ENCODE peak calls at places on chromosomes 16 and 17, in four cellular contexts. N is adrenal gland, J is psoas muscle, D is aorta. U is an unnamed sample.

GRCh38 chr17:43562679-43563146 is 16.6 kb upstream of the ETV4 start:
- DNase-seq in N (no peak), J (no peak), D (no peak), U (no peak)

GRCh38 chr17:11642655-11643054 is 44.4 kb downstream of the DNAH9 start:
- DNase-seq in J (peak), D (no peak), N (no peak), U (no peak)

GRCh38 chr16:21708533-21709115 is 44.9 kb downstream of the OTOA start:
- DNase-seq in D (peak), J (peak), N (peak), U (no peak)

GRCh38 chr17:82331345-82331939 is 2.1 kb downstream of the SECTM1 start:
- DNase-seq in N (no peak), J (no peak), D (no peak), U (no peak)

GRCh38 chr17:42310281-42311156 is 22.2 kb downstream of the STAT5A start:
- DNase-seq in J (no peak), N (no peak), D (no peak), U (no peak)

GRCh38 chr17:57243171-57243622 is 13.1 kb upstream of the MSI2 start:
- DNase-seq in N (peak), D (peak), J (peak), U (no peak)

GRCh38 chr17:44187131-44187899 is 543 bp downstream of the TMUB2 start:
- DNase-seq in N (no peak), D (no peak), J (no peak), U (no peak)

GRCh38 chr16:49158029-49158642 is 123.5 kb downstream of the CBLN1 start:
- DNase-seq in N (no peak), J (no peak), D (no peak), U (no peak)

GRCh38 chr16:75801307-75801706 is 75.0 kb upstream of the CPHXL start:
- DNase-seq in D (no peak), J (no peak), N (no peak), U (no peak)

GRCh38 chr16:89712476-89712805 is 8.3 kb downstream of the VPS9D1 start:
- DNase-seq in D (no peak), N (no peak), J (no peak), U (no peak)

GRCh38 chr17:79950711-79951110 is 85.0 kb downstream of the TBC1D16 start:
- DNase-seq in N (no peak), J (peak), D (peak), U (no peak)

GRCh38 chr16:84308120-84308519 is 13.4 kb downstream of the WFDC1 start:
- DNase-seq in N (no peak), J (peak), D (peak), U (peak)

GRCh38 chr17:29445844-29446243 is 55.7 kb downstream of the TAOK1 start:
- DNase-seq in D (no peak), J (no peak), N (no peak), U (no peak)

GRCh38 chr17:71430281-71430680 is 690.5 kb upstream of the SOX9 start:
- DNase-seq in J (no peak), N (no peak), D (no peak), U (no peak)

GRCh38 chr17:59754547-59754946 is 47.1 kb downstream of the VMP1 start:
- DNase-seq in N (no peak), D (no peak), J (no peak), U (no peak)

GRCh38 chr17:13415877-13416416 is 185.8 kb downstream of the HS3ST3A1 start:
- DNase-seq in N (peak), D (no peak), J (no peak), U (no peak)

GRCh38 chr17:55433629-55434422 is 12.2 kb upstream of the MMD start:
- DNase-seq in D (no peak), N (no peak), J (no peak), U (no peak)

GRCh38 chr17:491086-492014 is 138.7 kb upstream of the RPH3AL start:
- DNase-seq in J (peak), N (peak), D (peak), U (no peak)

GRCh38 chr16:66904428-66904845 is 14.2 kb downstream of the CDH16 start:
- DNase-seq in D (peak), J (peak), N (no peak), U (no peak)

GRCh38 chr16:8962393-8963009 is 1.2 kb downstream of the USP7 start:
- DNase-seq in D (peak), N (no peak), J (peak), U (no peak)

GRCh38 chr17:79949646-79950292 is 85.9 kb downstream of the TBC1D16 start:
- DNase-seq in J (peak), N (no peak), D (peak), U (peak)

GRCh38 chr16:13873835-13874438 is 46.0 kb upstream of the ERCC4 start:
- DNase-seq in N (no peak), D (no peak), J (no peak), U (no peak)

GRCh38 chr16:2236362-2237075 is at the start of gene DNASE1L2:
- DNase-seq in D (no peak), J (no peak), N (no peak), U (no peak)

GRCh38 chr17:27569257-27569722 is 61.7 kb upstream of the LGALS9 start:
- DNase-seq in D (no peak), J (peak), N (peak), U (no peak)

GRCh38 chr16:3348547-3349167 is 7.0 kb upstream of the OR2C1 start:
- DNase-seq in D (no peak), J (no peak), N (no peak), U (no peak)

GRCh38 chr17:17926840-17927449 is 45.3 kb downstream of the TOM1L2 start:
- DNase-seq in D (no peak), N (no peak), J (no peak), U (no peak)

DNA sequence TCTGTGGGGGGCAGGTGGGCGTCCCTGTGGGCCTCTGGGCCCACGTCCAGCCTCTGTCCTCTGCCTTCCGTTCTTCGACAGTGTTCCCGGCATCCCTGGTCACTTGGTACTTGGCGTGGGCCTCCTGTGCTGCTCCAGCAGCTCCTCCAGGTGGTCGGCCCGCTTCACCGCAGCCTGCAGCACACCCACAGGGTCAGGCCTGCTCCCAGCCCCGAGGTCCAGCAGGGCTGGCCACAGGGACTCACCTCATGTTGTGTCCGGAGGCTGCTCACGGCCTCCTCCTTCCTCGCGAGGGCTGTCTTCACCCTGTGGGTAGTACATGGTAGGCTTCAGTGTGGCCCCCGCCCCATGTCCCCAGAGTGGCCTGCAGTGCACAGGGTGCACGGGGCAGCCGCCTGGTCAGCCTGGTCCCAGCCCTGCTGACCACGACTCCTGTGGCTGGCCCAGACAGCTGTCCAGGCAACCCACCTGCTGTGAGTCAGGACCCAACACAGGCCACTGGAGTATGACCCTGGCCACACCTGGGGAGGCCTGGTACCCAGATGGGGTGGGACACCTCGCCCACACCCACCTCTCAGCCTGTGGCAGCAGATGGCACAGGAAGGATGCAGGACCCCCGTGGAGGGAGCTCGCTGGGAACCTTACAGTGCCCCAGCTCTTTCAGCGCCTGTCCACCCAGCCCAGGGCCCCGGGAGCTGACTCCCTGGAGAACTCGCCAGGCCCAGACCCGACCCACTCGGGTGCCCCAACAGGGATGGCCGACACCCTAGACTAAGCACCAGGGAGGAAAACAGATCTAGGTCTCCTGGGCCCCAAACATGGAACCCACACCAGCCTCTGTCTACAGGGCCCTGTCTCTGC is 23.9 kb upstream of the AATK start:
- DNase-seq in J (no peak), D (no peak), N (no peak), U (no peak)
- H3K4me3 ChIP-seq in J (no peak), D (no peak), N (no peak), U (no peak)

GRCh38 chr17:50661795-50662391 is 27.2 kb downstream of the ABCC3 start:
- DNase-seq in N (peak), D (peak), J (no peak), U (no peak)
- H3K4me3 ChIP-seq in N (no peak), D (no peak), J (no peak), U (no peak)

GRCh38 chr17:78710607-78711006 is 71.5 kb downstream of the CYTH1 start:
- DNase-seq in D (no peak), J (no peak), N (no peak), U (no peak)

GRCh38 chr17:78707923-78708322 is 74.2 kb downstream of the CYTH1 start:
- DNase-seq in J (no peak), D (no peak), N (no peak), U (no peak)

GRCh38 chr17:78709119-78709681 is 72.9 kb downstream of the CYTH1 start:
- DNase-seq in D (no peak), J (no peak), N (no peak), U (no peak)

GRCh38 chr17:78708510-78708973 is 73.5 kb downstream of the CYTH1 start:
- DNase-seq in N (peak), D (peak), J (peak), U (no peak)

DNA sequence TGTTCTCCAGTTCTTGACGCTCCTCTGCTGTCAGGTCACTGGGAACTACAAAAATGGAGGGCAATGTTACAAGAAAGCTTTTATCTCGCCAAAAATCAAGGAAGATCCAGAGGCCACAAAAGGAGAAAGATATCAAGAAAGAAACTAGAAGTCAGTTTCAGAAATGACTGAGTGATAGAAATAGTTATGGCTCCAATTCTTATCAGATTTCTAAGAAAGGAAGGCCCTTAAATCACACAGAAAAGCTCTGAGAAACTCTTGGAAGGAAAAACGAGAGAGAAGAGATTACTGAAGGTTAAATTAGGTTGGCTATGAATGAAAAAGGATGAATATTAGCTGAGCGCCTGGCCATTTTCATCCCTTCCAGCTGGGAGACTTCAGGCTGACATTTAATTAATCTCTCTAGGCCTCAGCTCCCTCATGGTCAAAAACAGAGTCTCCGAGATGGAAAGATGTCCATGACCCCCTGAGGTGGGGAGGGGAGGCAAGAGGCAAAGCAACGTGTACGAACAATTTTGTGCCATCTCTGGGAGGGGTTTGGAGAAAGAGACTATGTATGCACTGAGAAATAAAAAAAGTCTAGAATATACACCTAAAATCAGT is 72.3 kb downstream of the CYTH1 start:
- DNase-seq in J (no peak), N (no peak), D (no peak), U (no peak)
- H3K4me3 ChIP-seq in J (no peak), N (no peak), D (no peak), U (no peak)

DNA sequence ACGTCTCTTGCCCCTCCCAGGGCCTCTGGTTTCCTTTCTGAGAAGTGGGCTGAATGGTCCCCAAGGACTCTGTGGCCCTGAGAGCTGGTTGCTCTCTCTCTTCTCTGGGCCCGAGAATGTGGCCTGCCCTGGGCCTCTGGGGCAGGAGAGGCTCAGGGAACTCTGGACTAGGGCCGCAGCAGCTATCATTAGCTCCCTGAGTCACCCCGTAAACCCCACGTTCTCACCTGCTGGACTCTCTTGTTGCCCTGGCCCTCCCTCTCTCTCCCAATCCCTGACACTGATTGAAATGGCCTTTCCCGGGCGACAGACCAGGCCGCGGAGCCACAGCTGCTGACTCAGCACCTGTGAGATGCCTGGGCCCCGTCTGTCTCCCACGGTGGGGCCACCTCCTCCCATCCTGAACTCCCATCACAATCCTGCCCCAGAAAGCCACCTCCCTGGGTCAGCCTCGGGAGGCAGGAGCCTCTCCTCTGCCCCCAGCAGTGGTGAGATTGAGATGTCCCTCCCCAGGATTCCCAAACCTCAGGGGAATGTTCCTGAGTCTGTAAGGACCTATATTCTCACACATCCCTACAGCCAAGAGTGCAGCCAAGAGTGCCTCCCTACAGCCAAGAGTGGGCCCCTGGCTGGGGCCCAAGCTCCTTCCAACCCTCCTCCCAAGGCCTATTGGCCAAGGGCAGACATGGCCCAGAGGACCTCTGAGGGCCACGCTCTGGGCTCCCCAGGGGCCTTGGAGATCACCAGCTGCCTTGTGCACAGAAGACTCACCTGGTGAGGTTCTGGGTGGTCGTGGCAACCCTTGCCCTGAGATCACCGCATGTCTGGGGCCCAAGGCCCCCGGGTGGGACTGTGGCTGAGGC is 476 bp downstream of the TRPV3 start:
- DNase-seq in N (no peak), J (no peak), D (no peak), U (no peak)
- H3K4me3 ChIP-seq in N (no peak), J (peak), D (no peak), U (no peak)

DNA sequence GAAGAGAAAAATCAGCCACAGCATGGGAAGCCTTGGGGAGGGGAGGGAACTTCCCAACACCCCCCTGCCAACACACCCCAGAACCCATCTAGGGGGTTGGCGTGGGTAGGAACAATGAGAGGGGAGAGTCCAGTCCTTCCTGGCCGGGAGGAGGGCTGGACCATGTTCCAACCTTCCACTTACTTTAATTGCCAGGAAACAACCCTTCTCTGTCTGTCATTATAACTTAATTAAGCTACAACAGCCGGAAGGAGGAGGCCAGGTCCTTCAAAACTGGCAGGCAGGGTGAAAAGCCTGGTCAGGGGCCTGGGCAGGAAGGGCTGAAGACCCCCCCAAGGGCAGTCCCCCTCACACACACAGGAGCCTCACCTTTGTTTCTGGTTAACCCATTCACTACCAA is 447.0 kb downstream of the SOX9 start:
- DNase-seq in J (no peak), D (no peak), N (no peak), U (no peak)
- H3K4me3 ChIP-seq in J (no peak), D (no peak), N (no peak), U (no peak)

DNA sequence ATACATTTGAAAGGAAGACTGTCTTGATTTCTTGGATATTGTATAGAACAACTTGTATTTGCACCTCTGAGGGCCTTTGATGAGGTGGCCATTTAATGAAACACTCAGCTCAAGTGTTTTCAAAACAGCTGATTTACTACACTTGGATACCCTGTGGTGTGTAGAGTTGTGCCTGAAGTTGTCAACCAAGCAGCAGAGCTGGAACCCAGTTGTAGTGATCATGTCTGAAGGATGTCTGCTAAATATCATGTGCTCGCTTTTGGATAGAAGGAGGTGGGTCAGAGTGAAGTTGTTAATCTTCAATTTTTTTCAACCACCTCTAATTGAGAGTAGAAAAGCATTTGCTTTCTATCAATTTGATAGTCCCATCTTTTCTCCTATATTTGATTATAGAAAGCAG is 175.9 kb upstream of the TBX2 start:
- DNase-seq in N (no peak), J (no peak), D (no peak), U (no peak)
- H3K4me3 ChIP-seq in N (no peak), J (no peak), D (no peak), U (no peak)

GRCh38 chr16:79595916-79596450 is 4.6 kb downstream of the MAF start:
- DNase-seq in D (no peak), J (no peak), N (no peak), U (no peak)

GRCh38 chr16:79595261-79595660 is 5.3 kb downstream of the MAF start:
- DNase-seq in D (no peak), N (no peak), J (no peak), U (no peak)

GRCh38 chr16:79598341-79599181 is 2.0 kb downstream of the MAF start:
- DNase-seq in J (peak), N (peak), D (peak), U (peak)

GRCh38 chr16:79597775-79598174 is 2.8 kb downstream of the MAF start:
- DNase-seq in N (no peak), J (no peak), D (no peak), U (no peak)

GRCh38 chr16:79597277-79597676 is 3.3 kb downstream of the MAF start:
- DNase-seq in D (no peak), J (no peak), N (no peak), U (no peak)
- H3K4me3 ChIP-seq in D (peak), J (peak), N (peak), U (peak)

GRCh38 chr17:40058865-40059264 is 3.9 kb upstream of the THRA start:
- DNase-seq in N (no peak), D (no peak), J (no peak), U (no peak)

GRCh38 chr17:40059729-40060475 is 2.9 kb upstream of the THRA start:
- DNase-seq in N (no peak), J (no peak), D (peak), U (no peak)

GRCh38 chr17:40056379-40057005 is 2.3 kb upstream of the MED24 start:
- DNase-seq in D (peak), J (no peak), N (no peak), U (no peak)

GRCh38 chr17:40060887-40061480 is 1.8 kb upstream of the THRA start:
- DNase-seq in J (no peak), D (peak), N (no peak), U (no peak)

DNA sequence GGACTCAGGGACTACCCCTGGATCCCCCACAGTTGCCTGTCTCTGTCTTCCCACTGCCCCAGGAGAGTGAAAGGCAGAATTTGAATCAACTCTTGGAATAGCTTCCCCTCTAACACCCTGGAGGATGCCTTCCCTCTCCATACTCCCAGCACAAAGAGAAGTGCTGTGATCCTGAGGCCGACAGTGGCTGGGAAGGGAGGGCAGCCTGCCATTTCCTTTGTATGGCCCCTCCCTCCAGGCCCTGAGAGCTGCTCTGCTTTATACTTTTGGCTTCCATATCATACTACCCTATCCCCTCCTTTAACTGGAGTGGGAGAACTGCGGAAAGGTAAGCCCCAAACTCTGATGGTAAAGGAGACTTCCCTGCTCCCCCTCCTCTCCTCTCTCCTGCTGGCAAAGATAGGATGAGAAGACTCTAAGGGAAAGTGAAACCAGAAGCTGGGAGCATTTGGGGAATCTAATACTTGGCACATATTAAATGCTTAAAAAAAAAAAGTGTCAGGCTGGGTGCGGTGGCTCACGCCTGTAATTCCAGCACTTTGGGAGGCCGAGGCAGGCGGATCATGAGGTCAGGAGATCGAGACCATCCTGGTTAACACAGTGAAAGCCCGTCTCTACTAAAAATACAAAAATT is 4.1 kb upstream of the MED24 start:
- DNase-seq in N (no peak), J (no peak), D (peak), U (no peak)
- H3K4me3 ChIP-seq in N (no peak), J (peak), D (no peak), U (peak)

GRCh38 chr16:56860226-56861020 is 4.6 kb upstream of the SLC12A3 start:
- DNase-seq in D (no peak), N (no peak), J (no peak), U (no peak)
- H3K4me3 ChIP-seq in D (no peak), N (no peak), J (no peak), U (no peak)